ENCODE peak calls at places on chromosomes 16 and 17, in five cellular contexts. C is CD8-positive, alpha-beta T cell; Y is GM23248; J is BJ; I is left lung. V is an unnamed sample.

GRCh38 chr17:12522743-12523181 is 142.9 kb upstream of the MYOCD start:
- DNase-seq in Y (peak; percentile 18), I (peak; percentile 73), C (no peak), J (peak; percentile 62), V (no peak)

GRCh38 chr17:251531-251930 is 70.1 kb upstream of the DOC2B start:
- DNase-seq in I (peak; percentile 16), Y (no peak), C (no peak), J (no peak), V (no peak)

GRCh38 chr16:67897231-67897630 is 4.2 kb downstream of the PSKH1 start:
- DNase-seq in J (no peak), Y (peak; percentile 81), C (no peak), I (no peak), V (no peak)

GRCh38 chr16:50709061-50709695 is 15.8 kb downstream of the NOD2 start:
- DNase-seq in Y (no peak), I (peak; percentile 62), C (no peak), J (no peak), V (no peak)

GRCh38 chr16:30185683-30186421 is 2.5 kb downstream of the CORO1A start:
- DNase-seq in J (no peak), Y (no peak), C (peak; percentile 89), I (peak; percentile 77), V (peak; percentile 24)

GRCh38 chr17:57662644-57663308 is 82.3 kb downstream of the CCDC182 start:
- DNase-seq in Y (peak; percentile 99), I (peak; percentile 93), J (peak; percentile 97), C (peak; percentile 39), V (peak; percentile 100)

GRCh38 chr16:21033707-21034106 is 116.9 kb downstream of the DNAH3 start:
- DNase-seq in C (no peak), I (no peak), J (no peak), Y (peak; percentile 17), V (peak; percentile 26)

GRCh38 chr17:63542942-63543821 is 7.1 kb upstream of the DCAF7 start:
- DNase-seq in Y (no peak), J (no peak), I (no peak), C (no peak), V (no peak)

GRCh38 chr16:11742041-11742535 is 569 bp downstream of the TXNDC11 start:
- DNase-seq in I (peak; percentile 56), J (no peak), C (peak; percentile 44), Y (no peak), V (peak; percentile 47)

GRCh38 chr17:45073414-45074070 is 12.4 kb downstream of the NMT1 start:
- DNase-seq in Y (peak; percentile 81), J (peak; percentile 63), C (no peak), I (no peak), V (no peak)

GRCh38 chr17:49717371-49717841 is 9.6 kb upstream of the SLC35B1 start:
- DNase-seq in C (peak; percentile 33), I (no peak), J (no peak), Y (no peak), V (peak; percentile 60)

GRCh38 chr16:22291860-22292692 is 5.1 kb upstream of the POLR3E start:
- DNase-seq in Y (peak; percentile 32), J (no peak), I (no peak), C (no peak), V (peak; percentile 56)

GRCh38 chr16:80258407-80258806 is 282.4 kb upstream of the DYNLRB2 start:
- DNase-seq in C (no peak), I (no peak), J (no peak), Y (no peak), V (no peak)

GRCh38 chr17:76714822-76715461 is 4.2 kb upstream of the MXRA7 start:
- DNase-seq in Y (peak; percentile 64), J (no peak), C (peak; percentile 74), I (no peak), V (peak; percentile 84)

GRCh38 chr17:309361-309888 is 43.2 kb downstream of the RPH3AL start:
- DNase-seq in Y (peak; percentile 62), J (no peak), I (no peak), C (no peak), V (no peak)

GRCh38 chr16:79823644-79824043 is 223.1 kb upstream of the MAF start:
- DNase-seq in J (no peak), I (no peak), Y (no peak), C (no peak), V (no peak)

GRCh38 chr17:71402661-71403141 is 718.1 kb upstream of the SOX9 start:
- DNase-seq in Y (no peak), J (no peak), C (no peak), I (no peak), V (no peak)

GRCh38 chr17:4506180-4506814 is 7.6 kb downstream of the SPNS2 start:
- DNase-seq in C (no peak), Y (no peak), I (no peak), J (no peak), V (no peak)

GRCh38 chr17:45222994-45223540 is 1.4 kb downstream of the FMNL1 start:
- DNase-seq in J (no peak), Y (no peak), I (no peak), C (no peak), V (no peak)

GRCh38 chr16:83714286-83714685 is 93.5 kb upstream of the HSBP1 start:
- DNase-seq in J (no peak), Y (no peak), C (no peak), I (no peak), V (no peak)

GRCh38 chr16:10490141-10490540 is 90.3 kb downstream of the EMP2 start:
- DNase-seq in C (no peak), J (no peak), I (no peak), Y (peak; percentile 38), V (no peak)

GRCh38 chr17:28385037-28385797 is 13.7 kb downstream of the SARM1 start:
- DNase-seq in C (no peak), J (no peak), Y (no peak), I (no peak), V (no peak)

GRCh38 chr16:9072806-9073341 is 18.6 kb upstream of the HAPSTR1 start:
- DNase-seq in C (no peak), Y (peak; percentile 95), J (peak; percentile 65), I (no peak), V (no peak)

GRCh38 chr17:55413825-55414489 is 7.7 kb downstream of the MMD start:
- DNase-seq in J (no peak), C (peak; percentile 47), I (no peak), Y (no peak), V (no peak)

GRCh38 chr17:41537614-41537954 is 9.5 kb upstream of the KRT19 start:
- DNase-seq in J (no peak), I (peak; percentile 22), C (no peak), Y (no peak), V (no peak)

GRCh38 chr17:48375356-48375755 is 54.7 kb downstream of the SKAP1 start:
- DNase-seq in C (no peak), Y (peak; percentile 66), I (no peak), J (no peak), V (no peak)

GRCh38 chr17:4901648-4902344 is 1.1 kb downstream of the CHRNE start:
- DNase-seq in I (peak; percentile 92), Y (no peak), J (no peak), C (peak; percentile 42), V (no peak)

GRCh38 chr16:84553873-84554399 is 49.5 kb upstream of the MEAK7 start:
- DNase-seq in J (no peak), Y (no peak), C (peak; percentile 71), I (no peak), V (no peak)

GRCh38 chr17:56977673-56978395 is at the start of gene SCPEP1:
- DNase-seq in J (no peak), Y (peak; percentile 95), I (peak; percentile 91), C (peak; percentile 83), V (peak; percentile 94)

GRCh38 chr16:51237861-51238378 is 86.8 kb upstream of the SALL1 start:
- DNase-seq in J (no peak), C (no peak), Y (no peak), I (no peak), V (no peak)

GRCh38 chr16:79811541-79811940 is 211.0 kb upstream of the MAF start:
- DNase-seq in J (no peak), I (no peak), Y (no peak), C (no peak), V (no peak)

GRCh38 chr16:2082171-2082982 is 34.6 kb downstream of the TSC2 start:
- DNase-seq in Y (no peak), C (no peak), I (no peak), J (no peak), V (peak; percentile 94)

GRCh38 chr17:82094931-82095776 is 2.9 kb downstream of the FASN start:
- DNase-seq in I (no peak), J (no peak), C (peak; percentile 20), Y (no peak), V (no peak)
- H3K36me3 ChIP-seq in I (peaks cover 8% of the 10 kb centered on the region), J (peaks cover 40% of the 10 kb centered on the region), C (peaks cover 16% of the 10 kb centered on the region), Y (peaks cover 10% of the 10 kb centered on the region), V (no peaks in the 10 kb centered on the region)

GRCh38 chr17:75240394-75241142 is 20.8 kb downstream of the GGA3 start:
- DNase-seq in C (peak; percentile 50), I (no peak), Y (peak; percentile 69), J (no peak), V (peak; percentile 40)

GRCh38 chr17:75238684-75239191 is 22.7 kb downstream of the GGA3 start:
- DNase-seq in J (no peak), Y (peak; percentile 81), I (peak; percentile 52), C (peak; percentile 68), V (peak; percentile 75)

GRCh38 chr17:75241143-75241430 is 20.3 kb downstream of the GGA3 start:
- DNase-seq in I (no peak), C (no peak), J (no peak), Y (peak; percentile 17), V (no peak)

GRCh38 chr17:75239214-75239613 is 22.2 kb downstream of the GGA3 start:
- DNase-seq in C (no peak), Y (no peak), J (no peak), I (no peak), V (no peak)

GRCh38 chr17:75239778-75240393 is 21.5 kb downstream of the GGA3 start:
- DNase-seq in Y (no peak), J (no peak), C (no peak), I (no peak), V (no peak)
- H3K36me3 ChIP-seq in Y (peaks cover 19% of the 10 kb centered on the region), J (peaks cover 44% of the 10 kb centered on the region), C (peaks cover 72% of the 10 kb centered on the region), I (peaks cover 6% of the 10 kb centered on the region), V (peaks cover 96% of the 10 kb centered on the region)

GRCh38 chr16:89986600-89986999 is 32.7 kb downstream of the DBNDD1 start:
- DNase-seq in C (no peak), J (no peak), Y (no peak), I (no peak), V (no peak)
- H3K36me3 ChIP-seq in C (peaks cover 33% of the 10 kb centered on the region), J (peaks cover 38% of the 10 kb centered on the region), Y (peaks cover 10% of the 10 kb centered on the region), I (no peaks in the 10 kb centered on the region), V (no peaks in the 10 kb centered on the region)

DNA sequence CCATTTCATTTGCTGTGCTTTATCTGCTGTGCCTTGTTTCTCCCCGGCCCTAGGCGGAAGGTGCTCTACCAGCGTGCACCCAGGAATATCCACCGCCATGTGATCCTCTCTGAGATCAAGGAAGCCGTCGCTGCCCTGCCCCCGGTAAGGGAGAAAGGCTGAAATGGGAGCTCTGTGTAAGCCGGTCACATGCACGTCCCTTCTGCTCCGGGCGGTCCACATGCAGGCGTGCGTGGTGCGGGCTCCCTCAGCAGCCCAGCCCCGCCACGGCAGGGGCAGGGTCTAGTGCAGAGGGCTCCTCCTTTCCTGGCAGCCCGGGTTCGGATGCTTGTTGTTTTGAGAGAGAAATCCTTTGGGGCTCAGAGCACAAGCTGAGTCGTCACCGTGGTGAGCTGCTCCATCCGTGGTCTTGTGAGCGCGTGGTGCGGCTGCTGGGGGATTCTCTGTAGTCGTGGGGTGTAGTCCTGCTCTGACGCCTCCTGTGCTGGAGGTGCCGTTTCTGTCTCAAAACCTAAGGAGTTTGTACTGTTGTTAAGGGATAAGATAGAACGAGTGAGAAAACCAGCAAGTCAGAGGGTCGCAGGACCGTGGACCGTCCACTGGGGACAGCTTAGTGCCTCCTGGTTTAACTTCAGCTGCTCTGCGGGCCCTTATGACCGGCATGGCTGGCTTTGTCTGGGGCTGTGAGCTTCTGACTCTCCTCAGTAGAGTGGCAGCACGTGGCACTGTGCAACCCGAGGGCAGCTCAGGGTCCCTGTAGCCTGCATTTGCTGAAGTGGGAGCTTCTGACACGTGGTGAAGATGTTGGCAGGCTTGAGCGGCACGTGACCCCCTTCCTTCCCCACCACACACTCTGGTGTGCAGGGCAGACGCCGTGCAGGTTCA is 12.3 kb upstream of the MC1R start:
- DNase-seq in J (no peak), Y (no peak), I (no peak), C (no peak), V (no peak)
- H3K36me3 ChIP-seq in J (peaks cover 46% of the 10 kb centered on the region), Y (peaks cover 20% of the 10 kb centered on the region), I (no peaks in the 10 kb centered on the region), C (peaks cover 30% of the 10 kb centered on the region), V (peaks cover 70% of the 10 kb centered on the region)